ENCODE peak calls at places on chromosome 10, in four cellular contexts. One of them, this sample, is unnamed.

GRCh38 chr10:52541082-52541481 is 227.0 kb downstream of the DKK1 start:
- DNase-seq in IMR-90: peak; percentile 34
- DNase-seq in transverse colon: no peak
- DNase-seq in esophagus muscularis mucosa: no peak
- DNase-seq in this sample: no peak

GRCh38 chr10:18594574-18595156 is 56.7 kb downstream of the NSUN6 start:
- DNase-seq in esophagus muscularis mucosa: no peak
- DNase-seq in IMR-90: no peak
- DNase-seq in transverse colon: peak; percentile 11
- DNase-seq in this sample: no peak

GRCh38 chr10:3622845-3623621 is 162.0 kb downstream of the KLF6 start:
- DNase-seq in IMR-90: peak; percentile 55
- DNase-seq in transverse colon: no peak
- DNase-seq in esophagus muscularis mucosa: no peak
- DNase-seq in this sample: no peak

GRCh38 chr10:24463683-24464426 is 254.9 kb downstream of the KIAA1217 start:
- DNase-seq in transverse colon: peak; percentile 48
- DNase-seq in IMR-90: peak; percentile 98
- DNase-seq in esophagus muscularis mucosa: no peak
- DNase-seq in this sample: no peak

GRCh38 chr10:82668266-82668665 is 793.3 kb downstream of the NRG3 start:
- DNase-seq in IMR-90: no peak
- DNase-seq in esophagus muscularis mucosa: no peak
- DNase-seq in transverse colon: no peak
- DNase-seq in this sample: no peak

GRCh38 chr10:22648547-22648961 is 65.8 kb downstream of the PIP4K2A start:
- DNase-seq in transverse colon: no peak
- DNase-seq in IMR-90: peak; percentile 46
- DNase-seq in esophagus muscularis mucosa: no peak
- DNase-seq in this sample: no peak

GRCh38 chr10:31645786-31646185 is 282.8 kb downstream of the ARHGAP12 start:
- DNase-seq in IMR-90: no peak
- DNase-seq in esophagus muscularis mucosa: no peak
- DNase-seq in transverse colon: no peak
- DNase-seq in this sample: no peak

GRCh38 chr10:113025487-113025886 is 75.4 kb downstream of the TCF7L2 start:
- DNase-seq in esophagus muscularis mucosa: no peak
- DNase-seq in IMR-90: no peak
- DNase-seq in transverse colon: no peak
- DNase-seq in this sample: no peak

GRCh38 chr10:96075977-96076376 is 32.6 kb downstream of the CCNJ start:
- DNase-seq in transverse colon: no peak
- DNase-seq in IMR-90: no peak
- DNase-seq in esophagus muscularis mucosa: no peak
- DNase-seq in this sample: no peak

GRCh38 chr10:92847185-92847864 is 995 bp upstream of the EXOC6 start:
- DNase-seq in IMR-90: peak; percentile 18
- DNase-seq in esophagus muscularis mucosa: no peak
- DNase-seq in transverse colon: no peak
- DNase-seq in this sample: no peak

GRCh38 chr10:24381235-24382010 is 172.5 kb downstream of the KIAA1217 start:
- DNase-seq in IMR-90: no peak
- DNase-seq in esophagus muscularis mucosa: no peak
- DNase-seq in transverse colon: no peak
- DNase-seq in this sample: no peak

GRCh38 chr10:33478089-33478674 is 143.7 kb upstream of the NRP1 start:
- DNase-seq in transverse colon: no peak
- DNase-seq in IMR-90: no peak
- DNase-seq in esophagus muscularis mucosa: peak; percentile 4
- DNase-seq in this sample: no peak

GRCh38 chr10:71880425-71881306 is 29.6 kb upstream of the PSAP start:
- DNase-seq in transverse colon: no peak
- DNase-seq in esophagus muscularis mucosa: no peak
- DNase-seq in IMR-90: no peak
- DNase-seq in this sample: peak; percentile 74

GRCh38 chr10:44752451-44753441 is 158.4 kb upstream of the TMEM72 start:
- DNase-seq in IMR-90: peak; percentile 95
- DNase-seq in transverse colon: no peak
- DNase-seq in esophagus muscularis mucosa: no peak
- DNase-seq in this sample: no peak

GRCh38 chr10:132137111-132138072 is 49.4 kb upstream of the DPYSL4 start:
- DNase-seq in esophagus muscularis mucosa: no peak
- DNase-seq in transverse colon: no peak
- DNase-seq in IMR-90: no peak
- DNase-seq in this sample: peak; percentile 54

GRCh38 chr10:121838931-121839330 is 88.9 kb downstream of the ATE1 start:
- DNase-seq in esophagus muscularis mucosa: no peak
- DNase-seq in IMR-90: no peak
- DNase-seq in transverse colon: no peak
- DNase-seq in this sample: no peak

GRCh38 chr10:52455095-52455494 is 141.0 kb downstream of the DKK1 start:
- DNase-seq in transverse colon: no peak
- DNase-seq in esophagus muscularis mucosa: no peak
- DNase-seq in IMR-90: peak; percentile 30
- DNase-seq in this sample: no peak

GRCh38 chr10:104925232-104925851 is 284.3 kb downstream of the SORCS3 start:
- DNase-seq in IMR-90: no peak
- DNase-seq in esophagus muscularis mucosa: no peak
- DNase-seq in transverse colon: peak; percentile 8
- DNase-seq in this sample: no peak

GRCh38 chr10:84256510-84257342 is 11.9 kb downstream of the RGR start:
- DNase-seq in esophagus muscularis mucosa: no peak
- DNase-seq in IMR-90: peak; percentile 51
- DNase-seq in transverse colon: peak; percentile 56
- DNase-seq in this sample: no peak

GRCh38 chr10:100043344-100043743 is 33.6 kb upstream of the DNMBP start:
- DNase-seq in IMR-90: no peak
- DNase-seq in transverse colon: peak; percentile 16
- DNase-seq in esophagus muscularis mucosa: no peak
- DNase-seq in this sample: no peak

GRCh38 chr10:114031113-114031512 is 12.6 kb upstream of the ADRB1 start:
- DNase-seq in esophagus muscularis mucosa: no peak
- DNase-seq in transverse colon: no peak
- DNase-seq in IMR-90: no peak
- DNase-seq in this sample: no peak

GRCh38 chr10:99926925-99927718 is 82.6 kb downstream of the DNMBP start:
- DNase-seq in esophagus muscularis mucosa: no peak
- DNase-seq in IMR-90: peak; percentile 66
- DNase-seq in transverse colon: peak; percentile 76
- DNase-seq in this sample: peak; percentile 74

GRCh38 chr10:129411146-129411705 is 55.8 kb upstream of the MGMT start:
- DNase-seq in esophagus muscularis mucosa: peak; percentile 81
- DNase-seq in transverse colon: no peak
- DNase-seq in IMR-90: no peak
- DNase-seq in this sample: no peak

DNA sequence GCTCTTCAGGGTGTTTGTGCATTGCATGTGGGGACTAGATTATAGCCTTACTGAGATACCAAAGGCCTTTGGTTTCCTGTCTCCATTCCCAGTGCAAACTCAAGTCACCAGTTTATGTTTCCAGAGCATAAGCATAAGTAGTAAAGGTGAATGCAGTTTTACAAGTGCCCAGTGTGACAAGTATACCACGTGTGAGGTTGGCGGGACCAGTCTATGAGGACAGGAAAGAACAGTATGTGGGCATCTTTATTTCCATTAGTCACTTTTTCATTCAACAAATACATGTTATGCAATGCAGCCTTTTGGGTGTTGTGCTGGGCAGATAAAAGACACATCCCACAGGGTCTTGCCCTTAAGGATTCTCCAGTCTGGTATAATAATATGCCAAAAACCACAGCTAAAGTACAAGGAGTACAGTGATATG is 146.5 kb downstream of the ARID5B start:
- DNase-seq in IMR-90: no peak
- DNase-seq in esophagus muscularis mucosa: no peak
- DNase-seq in transverse colon: peak; percentile 44
- DNase-seq in this sample: peak; percentile 73
- TF ChIP-seq POLR2A in IMR-90: no peak
- TF ChIP-seq POLR2A in esophagus muscularis mucosa: no peak
- TF ChIP-seq POLR2A in transverse colon: no peak
- TF ChIP-seq POLR2A in this sample: no peak

DNA sequence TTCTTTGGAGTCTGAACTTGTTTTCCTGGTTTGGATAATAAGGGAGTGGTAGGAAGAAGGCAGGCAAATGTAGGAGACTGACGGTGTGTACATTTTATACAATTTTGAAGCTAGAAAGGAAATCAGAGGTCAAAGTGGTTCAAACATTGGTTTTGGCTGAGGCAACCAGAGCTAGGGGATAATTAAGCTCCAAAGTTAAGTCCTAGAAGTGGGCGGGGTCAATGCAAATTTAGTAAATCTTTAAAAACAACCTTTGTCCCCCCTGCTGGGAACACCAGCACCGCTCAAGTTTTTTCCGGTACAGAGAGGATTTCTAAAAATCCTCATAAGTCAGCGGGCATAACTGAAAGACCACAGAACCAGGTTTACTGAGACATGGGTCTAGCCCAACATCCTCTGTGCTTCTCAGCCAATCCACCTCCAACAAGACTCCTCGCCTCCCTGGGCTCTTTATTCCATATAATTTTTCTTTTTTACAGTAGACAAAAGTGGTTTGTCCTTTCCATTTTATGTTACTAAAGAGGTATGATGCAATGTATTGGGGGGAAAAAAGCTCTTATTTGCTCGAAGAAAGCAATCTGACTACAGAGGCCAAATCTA is 1.7 kb downstream of the GLUD1 start:
- DNase-seq in esophagus muscularis mucosa: no peak
- DNase-seq in transverse colon: peak; percentile 38
- DNase-seq in IMR-90: peak; percentile 28
- DNase-seq in this sample: no peak
- TF ChIP-seq POLR2A in esophagus muscularis mucosa: no peak
- TF ChIP-seq POLR2A in transverse colon: peak; percentile 13
- TF ChIP-seq POLR2A in IMR-90: peak; percentile 47
- TF ChIP-seq POLR2A in this sample: no peak

DNA sequence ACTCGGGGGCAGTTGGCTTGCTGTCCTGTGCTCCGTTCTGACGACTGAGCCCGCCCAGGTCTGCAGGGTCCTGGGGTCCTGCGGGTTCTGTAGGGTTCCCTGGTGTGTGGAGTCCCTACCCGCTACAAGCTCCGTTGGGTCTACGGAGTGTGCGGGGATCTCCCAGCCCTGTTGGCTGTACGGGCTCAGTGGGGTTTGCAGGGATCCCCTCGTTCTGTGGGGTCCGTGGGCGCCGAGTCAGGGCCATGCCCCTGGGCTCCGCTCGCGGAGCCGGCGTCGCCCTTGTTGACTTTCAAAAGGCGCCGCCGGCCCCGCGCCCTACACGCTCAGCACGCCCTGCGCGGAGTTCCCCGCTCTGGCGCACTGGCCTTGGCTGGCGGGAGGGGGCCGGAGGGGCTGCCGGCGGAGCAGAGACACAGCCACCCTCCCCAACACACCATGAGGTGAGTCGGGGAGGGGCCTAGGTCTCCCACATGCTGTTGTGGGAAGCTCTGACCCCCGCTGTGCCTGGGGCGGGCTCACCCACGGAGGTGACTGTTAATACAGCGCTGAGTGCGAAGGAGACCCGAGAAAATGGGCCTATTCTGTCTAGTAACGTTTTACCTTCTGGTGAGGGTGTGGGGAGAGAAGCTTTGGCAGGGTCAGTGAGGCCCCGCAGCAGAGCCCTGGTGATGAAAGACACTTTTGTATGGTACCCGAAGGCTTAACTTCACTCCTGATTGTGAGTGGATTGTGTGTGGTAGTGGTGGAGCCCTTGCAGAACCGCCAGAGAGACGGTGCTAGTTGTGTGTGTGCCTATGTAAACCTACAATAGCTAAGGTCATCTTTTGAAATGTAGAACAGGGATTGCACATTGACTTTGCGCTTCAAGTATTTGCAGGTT is 8.1 kb downstream of the TASOR2 start:
- DNase-seq in transverse colon: peak; percentile 63
- DNase-seq in esophagus muscularis mucosa: no peak
- DNase-seq in IMR-90: peak; percentile 19
- DNase-seq in this sample: peak; percentile 66
- TF ChIP-seq POLR2A in transverse colon: no peak
- TF ChIP-seq POLR2A in esophagus muscularis mucosa: no peak
- TF ChIP-seq POLR2A in IMR-90: no peak
- TF ChIP-seq POLR2A in this sample: no peak

GRCh38 chr10:69223028-69223342 is 2.9 kb downstream of the HKDC1 start:
- DNase-seq in esophagus muscularis mucosa: no peak
- DNase-seq in IMR-90: no peak
- DNase-seq in transverse colon: no peak
- DNase-seq in this sample: no peak

GRCh38 chr10:69220510-69220909 is 378 bp downstream of the HKDC1 start:
- DNase-seq in transverse colon: no peak
- DNase-seq in IMR-90: no peak
- DNase-seq in esophagus muscularis mucosa: no peak
- DNase-seq in this sample: no peak

GRCh38 chr10:69220041-69220451 is at the start of gene HKDC1:
- DNase-seq in esophagus muscularis mucosa: no peak
- DNase-seq in IMR-90: no peak
- DNase-seq in transverse colon: no peak
- DNase-seq in this sample: no peak

GRCh38 chr10:69224862-69225657 is 4.9 kb downstream of the HKDC1 start:
- DNase-seq in esophagus muscularis mucosa: no peak
- DNase-seq in transverse colon: no peak
- DNase-seq in IMR-90: no peak
- DNase-seq in this sample: no peak

GRCh38 chr10:69222157-69223027 is 2.3 kb downstream of the HKDC1 start:
- DNase-seq in esophagus muscularis mucosa: no peak
- DNase-seq in IMR-90: peak; percentile 67
- DNase-seq in transverse colon: peak; percentile 92
- DNase-seq in this sample: no peak
- TF ChIP-seq POLR2A in esophagus muscularis mucosa: no peak
- TF ChIP-seq POLR2A in IMR-90: no peak
- TF ChIP-seq POLR2A in transverse colon: peak; percentile 82
- TF ChIP-seq POLR2A in this sample: peak; percentile 48

DNA sequence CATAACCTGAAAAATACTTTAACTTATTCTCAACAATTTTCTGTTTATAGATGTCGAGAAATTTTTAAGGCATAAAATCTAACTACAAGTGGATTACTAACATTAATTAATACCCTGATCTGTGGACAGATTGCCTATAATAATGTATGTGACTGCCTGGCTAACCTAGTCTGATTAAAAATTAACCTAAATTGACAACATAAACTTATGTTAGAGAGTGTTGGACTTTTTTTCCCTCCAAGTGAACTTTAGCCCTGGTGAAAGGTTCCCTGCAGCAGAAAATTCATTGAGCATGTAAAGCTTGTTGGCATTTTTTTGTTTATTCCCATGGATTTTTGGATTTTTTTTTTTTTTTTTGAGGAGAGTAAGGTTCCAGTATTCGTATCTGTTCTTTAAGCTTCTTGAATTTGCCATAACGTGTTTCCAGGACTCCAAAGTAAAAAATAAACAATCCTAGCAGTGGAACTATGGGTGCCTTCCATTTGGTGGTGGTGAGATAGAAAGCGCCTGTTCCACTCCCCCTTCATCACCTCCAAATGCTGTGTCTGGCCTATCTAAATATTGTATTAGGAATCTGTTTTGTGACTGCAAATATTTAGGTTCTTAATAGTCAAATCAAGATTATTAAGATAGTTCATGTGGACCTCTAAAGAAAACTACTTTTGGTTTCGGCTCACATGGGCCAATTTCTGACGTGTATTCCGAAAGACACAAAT is 36.1 kb downstream of the NET1 start:
- DNase-seq in IMR-90: no peak
- DNase-seq in esophagus muscularis mucosa: no peak
- DNase-seq in transverse colon: no peak
- DNase-seq in this sample: no peak
- TF ChIP-seq POLR2A in IMR-90: no peak
- TF ChIP-seq POLR2A in esophagus muscularis mucosa: no peak
- TF ChIP-seq POLR2A in transverse colon: peak; percentile 40
- TF ChIP-seq POLR2A in this sample: no peak